ENCODE peak calls at places on chromosomes 6 and 20, in seven cellular contexts. B, R, I, E, P, N and U are unnamed samples.

GRCh38 chr20:17059465-17059864 is 167.4 kb upstream of the PCSK2 start:
- DNase-seq in B (no peak), R (peak; percentile 53), I (peak; percentile 35), E (peak; percentile 65), P (no peak), N (no peak), U (no peak)

GRCh38 chr6:109034439-109035041 is 60.1 kb downstream of the SESN1 start:
- DNase-seq in B (no peak), R (no peak), I (no peak), E (no peak), P (no peak), N (no peak), U (no peak)

GRCh38 chr6:140915001-140915950 is 1217.4 kb upstream of the GJE1 start:
- DNase-seq in B (no peak), R (no peak), I (no peak), E (no peak), P (no peak), N (no peak), U (no peak)

GRCh38 chr6:166745801-166746668 is 119.0 kb upstream of the RPS6KA2 start:
- DNase-seq in B (no peak), R (no peak), I (no peak), E (no peak), P (no peak), N (no peak), U (no peak)

GRCh38 chr20:14775778-14776177 is 438.4 kb upstream of the FLRT3 start:
- DNase-seq in B (no peak), R (peak; percentile 55), I (peak; percentile 34), E (no peak), P (no peak), N (no peak), U (peak; percentile 50)

GRCh38 chr6:105364243-105364642 is 38.6 kb downstream of the PREP start:
- DNase-seq in B (no peak), R (no peak), I (no peak), E (no peak), P (no peak), N (no peak), U (no peak)

GRCh38 chr6:69848552-69848951 is 17.8 kb upstream of the COL19A1 start:
- DNase-seq in B (no peak), R (no peak), I (no peak), E (no peak), P (no peak), N (no peak), U (no peak)

GRCh38 chr20:32918296-32918695 is 59.6 kb downstream of the EFCAB8 start:
- DNase-seq in B (peak; percentile 38), R (no peak), I (no peak), E (peak; percentile 38), P (no peak), N (no peak), U (no peak)

GRCh38 chr6:90687751-90688380 is 101.0 kb upstream of the MAP3K7 start:
- DNase-seq in B (no peak), R (no peak), I (no peak), E (no peak), P (no peak), N (no peak), U (no peak)

GRCh38 chr6:153852481-153852880 is 186.6 kb upstream of the OPRM1 start:
- DNase-seq in B (no peak), R (no peak), I (no peak), E (no peak), P (no peak), N (no peak), U (peak; percentile 76)

GRCh38 chr6:109455502-109456282 is at the start of gene MICAL1:
- DNase-seq in B (peak; percentile 91), R (peak; percentile 63), I (peak; percentile 43), E (peak; percentile 81), P (peak; percentile 82), N (peak; percentile 74), U (peak; percentile 77)

GRCh38 chr6:108793449-108794134 is 54.6 kb upstream of the ARMC2 start:
- DNase-seq in B (no peak), R (no peak), I (no peak), E (no peak), P (no peak), N (no peak), U (no peak)

GRCh38 chr20:14543040-14543439 is 205.6 kb upstream of the FLRT3 start:
- DNase-seq in B (no peak), R (no peak), I (no peak), E (no peak), P (no peak), N (no peak), U (no peak)

GRCh38 chr6:136066005-136066404 is 184.1 kb downstream of the MTFR2 start:
- DNase-seq in B (no peak), R (peak; percentile 41), I (peak; percentile 34), E (no peak), P (no peak), N (no peak), U (no peak)

GRCh38 chr6:15948930-15949900 is 179.7 kb upstream of the MYLIP start:
- DNase-seq in B (peak; percentile 59), R (peak; percentile 34), I (peak; percentile 24), E (no peak), P (peak; percentile 72), N (no peak), U (peak; percentile 82)

GRCh38 chr6:34701199-34701598 is 4.6 kb upstream of the ILRUN start:
- DNase-seq in B (no peak), R (no peak), I (no peak), E (no peak), P (no peak), N (no peak), U (no peak)

GRCh38 chr20:41696428-41696827 is 78.3 kb upstream of the CHD6 start:
- DNase-seq in B (no peak), R (no peak), I (no peak), E (no peak), P (no peak), N (no peak), U (no peak)

DNA sequence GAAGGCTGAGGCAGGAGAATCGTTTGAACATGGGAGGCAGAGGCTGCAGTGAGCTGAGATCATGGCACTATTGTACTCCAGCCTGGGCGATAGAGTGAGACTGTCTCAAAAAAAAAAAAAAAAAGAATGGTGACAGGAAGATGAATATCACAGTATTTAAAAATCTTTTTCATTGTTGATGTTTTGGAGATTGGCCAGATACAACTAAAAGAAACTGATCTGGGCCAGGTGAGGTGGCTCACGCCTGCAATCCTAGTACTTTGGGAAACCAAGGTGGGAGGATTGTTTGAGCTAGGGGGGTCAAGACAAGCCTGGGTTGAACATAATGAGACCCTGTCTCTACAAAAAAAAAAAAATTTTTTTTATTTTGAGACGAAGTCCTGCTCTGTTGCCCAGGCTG is 52.1 kb downstream of the TRAF3IP2 start:
- DNase-seq in B (no peak), R (no peak), I (no peak), E (no peak), P (no peak), N (no peak), U (no peak)
- H3K4me1 ChIP-seq in B (peaks cover 25% of the 10 kb centered on the region), R (peaks cover 38% of the 10 kb centered on the region), I (peaks cover 32% of the 10 kb centered on the region), E (peaks cover 78% of the 10 kb centered on the region), P (peaks cover 27% of the 10 kb centered on the region), N (no peaks in the 10 kb centered on the region), U (peaks cover 67% of the 10 kb centered on the region)

GRCh38 chr6:37171141-37171969 is 1.4 kb downstream of the PIM1 start:
- DNase-seq in B (peak; percentile 66), R (peak; percentile 76), I (peak; percentile 67), E (no peak), P (peak; percentile 44), N (no peak), U (peak; percentile 57)

GRCh38 chr6:37168163-37168758 is 1.7 kb upstream of the PIM1 start:
- DNase-seq in B (no peak), R (no peak), I (no peak), E (no peak), P (no peak), N (no peak), U (no peak)

GRCh38 chr6:37170273-37171140 is 555 bp downstream of the PIM1 start:
- DNase-seq in B (peak; percentile 80), R (peak; percentile 44), I (no peak), E (peak; percentile 70), P (peak; percentile 65), N (no peak), U (peak; percentile 64)

GRCh38 chr6:37169458-37170272 is at the start of gene PIM1:
- DNase-seq in B (peak; percentile 100), R (peak; percentile 96), I (peak; percentile 88), E (peak; percentile 99), P (peak; percentile 100), N (peak; percentile 99), U (peak; percentile 100)

DNA sequence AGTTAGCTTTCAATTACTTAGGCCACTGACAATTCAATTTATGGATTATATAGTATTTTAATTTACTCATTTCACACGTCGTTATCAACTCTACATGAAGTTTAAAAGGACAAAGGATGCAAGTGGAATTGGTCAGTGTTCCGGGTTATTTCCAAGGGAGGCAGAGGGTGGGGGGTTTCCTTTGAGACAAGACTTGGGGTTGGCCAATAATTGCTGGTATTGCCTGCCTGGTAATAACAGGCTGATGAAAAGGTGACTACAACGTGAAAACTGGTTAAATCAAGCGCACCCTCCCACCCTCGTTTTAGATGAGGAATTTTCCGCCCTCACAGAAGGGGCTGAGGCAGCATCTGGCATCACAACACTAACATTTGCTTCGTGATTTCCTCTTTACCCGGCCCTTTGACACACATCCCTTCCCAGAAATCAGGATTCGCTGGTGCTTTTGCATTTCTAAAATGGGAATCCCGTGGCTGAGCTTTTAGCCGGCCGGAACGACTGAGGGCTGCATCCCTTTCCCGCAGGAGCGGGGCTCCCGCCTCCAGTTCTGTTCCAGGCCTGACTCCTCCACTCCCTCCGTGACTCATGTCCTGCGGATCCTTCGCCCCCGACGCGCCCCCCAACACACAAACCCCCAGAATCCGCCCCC is 1.0 kb upstream of the PIM1 start:
- DNase-seq in B (no peak), R (no peak), I (no peak), E (peak; percentile 52), P (no peak), N (no peak), U (no peak)
- H3K4me1 ChIP-seq in B (peaks cover 28% of the 10 kb centered on the region), R (peaks cover 6% of the 10 kb centered on the region), I (peaks cover 9% of the 10 kb centered on the region), E (peaks cover 23% of the 10 kb centered on the region), P (peaks cover 16% of the 10 kb centered on the region), N (peaks cover 16% of the 10 kb centered on the region), U (peaks cover 28% of the 10 kb centered on the region)

GRCh38 chr20:62410742-62411478 is 3.8 kb upstream of the CABLES2 start:
- DNase-seq in B (no peak), R (no peak), I (no peak), E (no peak), P (no peak), N (no peak), U (no peak)
- H3K4me1 ChIP-seq in B (peaks cover 25% of the 10 kb centered on the region), R (peaks cover 7% of the 10 kb centered on the region), I (peaks cover 5% of the 10 kb centered on the region), E (peaks cover 15% of the 10 kb centered on the region), P (peaks cover 12% of the 10 kb centered on the region), N (peaks cover 11% of the 10 kb centered on the region), U (peaks cover 38% of the 10 kb centered on the region)

GRCh38 chr6:52596371-52597028 is 19.6 kb upstream of the TRAM2 start:
- DNase-seq in B (no peak), R (peak; percentile 80), I (peak; percentile 75), E (no peak), P (no peak), N (no peak), U (no peak)

GRCh38 chr6:52597738-52598122 is 20.9 kb upstream of the TRAM2 start:
- DNase-seq in B (no peak), R (no peak), I (no peak), E (no peak), P (no peak), N (no peak), U (no peak)

GRCh38 chr6:52598824-52599190 is 21.9 kb upstream of the TRAM2 start:
- DNase-seq in B (no peak), R (no peak), I (no peak), E (no peak), P (no peak), N (no peak), U (no peak)

GRCh38 chr6:52595796-52596130 is 18.9 kb upstream of the TRAM2 start:
- DNase-seq in B (no peak), R (no peak), I (no peak), E (no peak), P (no peak), N (no peak), U (no peak)

GRCh38 chr6:52598123-52598823 is 21.4 kb upstream of the TRAM2 start:
- DNase-seq in B (no peak), R (peak; percentile 82), I (peak; percentile 70), E (peak; percentile 89), P (peak; percentile 90), N (no peak), U (peak; percentile 60)
- H3K4me1 ChIP-seq in B (peaks cover 27% of the 10 kb centered on the region), R (peaks cover 37% of the 10 kb centered on the region), I (peaks cover 49% of the 10 kb centered on the region), E (peaks cover 50% of the 10 kb centered on the region), P (peaks cover 10% of the 10 kb centered on the region), N (no peaks in the 10 kb centered on the region), U (peaks cover 3% of the 10 kb centered on the region)